ENCODE peak calls at places on chromosomes 4 and X, in five cellular contexts. Z, Q, U, P and F are unnamed samples.

GRCh38 chrX:153821066-153821465 is 9.3 kb downstream of the PDZD4 start:
- DNase-seq in Q (no peak), Z (no peak), P (no peak), U (no peak), F (no peak)

GRCh38 chr4:152224223-152224622 is 311.7 kb downstream of the FBXW7 start:
- DNase-seq in Z (no peak), U (no peak), P (no peak), Q (no peak), F (no peak)

GRCh38 chr4:66829310-66829709 is 716.0 kb downstream of the CENPC start:
- DNase-seq in Q (no peak), P (no peak), U (no peak), Z (no peak), F (no peak)

GRCh38 chr4:97984545-97985131 is 158.6 kb downstream of the STPG2 start:
- DNase-seq in Z (no peak), U (no peak), Q (peak; percentile 6), P (no peak), F (no peak)

GRCh38 chr4:136706942-136707341 is 825.4 kb downstream of the PCDH18 start:
- DNase-seq in P (no peak), Q (no peak), Z (no peak), U (no peak), F (no peak)

GRCh38 chr4:145840162-145840768 is 98.4 kb downstream of the ZNF827 start:
- DNase-seq in Q (peak; percentile 35), Z (no peak), U (no peak), P (no peak), F (no peak)

GRCh38 chr4:181939199-181939945 is 303.8 kb upstream of the TENM3 start:
- DNase-seq in U (no peak), Z (no peak), Q (no peak), P (no peak), F (no peak)

GRCh38 chr4:46329118-46329976 is 60.6 kb downstream of the GABRA2 start:
- DNase-seq in Q (no peak), U (peak; percentile 16), P (no peak), Z (no peak), F (no peak)

GRCh38 chrX:66015152-66015827 is 24.6 kb downstream of the VSIG4 start:
- DNase-seq in P (no peak), Q (no peak), U (no peak), Z (no peak), F (no peak)

GRCh38 chr4:53656421-53656981 is 65.2 kb upstream of the LNX1 start:
- DNase-seq in P (no peak), Q (no peak), U (no peak), Z (peak; percentile 79), F (no peak)

GRCh38 chrX:69277961-69278795 is 112.9 kb upstream of the PJA1 start:
- DNase-seq in Q (no peak), P (no peak), U (no peak), Z (no peak), F (no peak)

GRCh38 chr4:9825049-9825448 is 43.6 kb downstream of the DRD5 start:
- DNase-seq in P (no peak), Z (no peak), U (no peak), Q (no peak), F (no peak)

GRCh38 chrX:133365886-133366611 is 49.2 kb downstream of the GPC4 start:
- DNase-seq in Q (no peak), U (no peak), P (no peak), Z (no peak), F (no peak)

GRCh38 chr4:54446556-54446955 is 211.2 kb upstream of the KIT start:
- DNase-seq in U (no peak), P (no peak), Z (no peak), Q (no peak), F (no peak)

GRCh38 chrX:47321386-47321785 is 49.0 kb upstream of the ZNF157 start:
- DNase-seq in Q (no peak), P (no peak), U (peak; percentile 59), Z (peak; percentile 82), F (no peak)

GRCh38 chr4:52931238-52931637 is 69.1 kb downstream of the RASL11B start:
- DNase-seq in P (no peak), Q (no peak), Z (no peak), U (peak; percentile 19), F (no peak)

GRCh38 chr4:24473309-24473721 is 111.0 kb downstream of the DHX15 start:
- DNase-seq in Z (peak; percentile 23), U (no peak), Q (no peak), P (no peak), F (no peak)
- TF ChIP-seq CTCF in Z (no peak), U (peak; percentile 2), Q (no peak), P (no peak), F (no peak)

DNA sequence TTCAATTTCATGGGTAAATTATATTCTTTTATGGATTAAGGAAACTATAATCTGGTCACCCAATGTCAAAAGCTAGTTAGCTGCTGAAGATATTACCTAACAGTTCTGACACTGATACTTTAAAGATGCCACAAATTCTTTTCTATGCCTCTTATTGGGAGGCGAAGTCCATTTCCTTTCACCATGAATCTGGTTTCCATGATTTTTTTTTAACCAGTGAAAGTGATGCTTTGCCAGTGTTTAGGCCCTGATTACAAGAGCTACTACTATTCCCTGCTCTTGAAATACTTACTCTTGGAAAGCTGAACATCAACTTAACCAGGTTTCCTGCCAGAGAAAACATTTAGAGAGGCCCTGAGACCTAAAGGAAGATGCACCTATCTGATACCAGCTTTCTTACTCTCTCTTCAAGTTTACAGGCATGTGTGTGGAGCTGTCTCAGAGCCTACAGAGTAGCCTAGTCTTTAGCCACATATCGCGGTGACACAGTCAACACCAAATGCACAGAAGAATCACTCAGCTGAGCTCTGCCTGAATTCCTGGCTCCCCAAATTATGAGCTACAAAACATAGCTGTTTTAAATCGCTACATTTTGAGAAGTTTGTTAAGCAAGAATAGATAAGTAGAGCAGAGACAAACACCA is 1280.8 kb downstream of the PCDH7 start:
- DNase-seq in U (no peak), Z (no peak), Q (no peak), P (no peak), F (no peak)
- H3K27ac ChIP-seq in U (no peak overlapping the region), Z (no peak overlapping the region), Q (no peak overlapping the region), P (no peak overlapping the region), F (no peak overlapping the region)

DNA sequence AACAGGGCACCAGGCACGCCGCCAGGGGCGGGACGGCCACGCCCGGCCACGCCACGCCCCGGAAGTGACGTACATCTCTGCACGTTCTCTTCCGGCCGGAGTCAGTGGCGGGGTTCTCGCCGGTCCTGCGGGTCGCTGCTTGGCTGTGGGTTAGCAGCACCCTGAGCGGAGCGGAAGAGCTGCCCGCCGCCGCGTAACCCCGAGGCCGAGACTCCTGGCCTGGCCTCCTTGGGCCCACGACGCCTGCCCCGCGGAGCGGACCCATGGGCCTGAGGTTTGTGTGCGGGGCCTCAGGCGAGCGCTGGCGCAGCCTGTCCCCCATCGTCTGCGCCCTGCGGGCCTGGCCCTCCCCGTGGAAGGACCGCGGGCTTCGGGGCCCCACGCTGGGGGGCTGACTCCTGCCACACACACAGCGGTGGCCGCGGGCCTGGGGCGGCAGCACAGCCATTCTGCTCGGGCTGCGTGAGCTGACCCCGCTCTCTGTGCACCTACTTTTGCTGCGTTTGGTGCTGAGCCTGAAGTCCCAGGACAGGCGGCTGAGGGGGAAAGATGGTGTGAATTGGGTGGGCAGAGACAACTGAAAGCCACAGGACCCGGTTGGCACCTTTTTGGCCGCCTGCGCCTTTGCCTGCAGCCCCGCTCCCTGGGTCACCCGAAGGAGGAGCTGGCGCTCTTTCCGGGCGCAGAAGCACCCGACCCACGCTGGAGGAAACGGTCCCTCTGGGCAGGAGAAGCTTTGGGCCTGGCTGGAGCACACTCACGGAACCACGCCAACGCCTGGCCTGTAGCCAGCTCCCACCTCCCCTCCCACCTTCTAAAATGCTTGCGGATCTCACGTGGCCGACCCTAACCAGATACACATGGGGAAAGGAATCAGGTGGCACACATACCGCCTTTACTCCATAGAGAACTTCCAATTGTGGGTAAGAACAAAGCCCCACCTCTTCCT is 28.1 kb downstream of the NOP14 start:
- DNase-seq in Q (peak; percentile 77), Z (peak; percentile 94), P (peak; percentile 70), U (peak; percentile 98), F (peak; percentile 90)
- TF ChIP-seq POLR2A in Q (peak; percentile 91), Z (peak; percentile 95), P (peak; percentile 31), U (peak; percentile 84), F (no peak)

GRCh38 chr4:159042097-159042605 is 60.7 kb upstream of the RAPGEF2 start:
- DNase-seq in Z (no peak), P (no peak), U (peak; percentile 21), Q (no peak), F (no peak)
- TF ChIP-seq CTCF in Z (no peak), P (no peak), U (no peak), Q (no peak), F (no peak)

DNA sequence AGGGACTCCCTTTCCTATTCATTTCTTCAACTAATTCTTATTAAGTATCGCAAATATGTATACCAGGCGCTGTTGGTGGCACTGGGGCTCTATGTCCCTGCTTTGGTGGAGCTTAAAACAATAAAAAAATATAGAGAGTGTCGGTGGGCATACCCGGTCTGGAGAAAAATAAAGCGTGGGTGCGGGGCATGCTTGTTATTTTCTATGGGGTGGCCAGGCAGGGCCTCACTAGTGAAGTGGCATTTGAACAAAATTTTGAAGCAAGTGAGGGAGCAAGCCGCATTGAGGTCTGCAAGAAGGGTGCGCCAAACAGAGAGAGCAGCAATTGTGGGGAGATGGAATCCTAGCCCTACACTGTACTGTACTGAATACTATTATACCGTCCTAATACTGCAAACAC is 565 bp upstream of the IDS start:
- DNase-seq in Q (no peak), U (no peak), Z (no peak), P (no peak), F (no peak)
- H3K27ac ChIP-seq in Q (no peak overlapping the region), U (no peak overlapping the region), Z (peak overlapping the region; percentile 80), P (peak overlapping the region; percentile 88), F (peak overlapping the region; percentile 85)

DNA sequence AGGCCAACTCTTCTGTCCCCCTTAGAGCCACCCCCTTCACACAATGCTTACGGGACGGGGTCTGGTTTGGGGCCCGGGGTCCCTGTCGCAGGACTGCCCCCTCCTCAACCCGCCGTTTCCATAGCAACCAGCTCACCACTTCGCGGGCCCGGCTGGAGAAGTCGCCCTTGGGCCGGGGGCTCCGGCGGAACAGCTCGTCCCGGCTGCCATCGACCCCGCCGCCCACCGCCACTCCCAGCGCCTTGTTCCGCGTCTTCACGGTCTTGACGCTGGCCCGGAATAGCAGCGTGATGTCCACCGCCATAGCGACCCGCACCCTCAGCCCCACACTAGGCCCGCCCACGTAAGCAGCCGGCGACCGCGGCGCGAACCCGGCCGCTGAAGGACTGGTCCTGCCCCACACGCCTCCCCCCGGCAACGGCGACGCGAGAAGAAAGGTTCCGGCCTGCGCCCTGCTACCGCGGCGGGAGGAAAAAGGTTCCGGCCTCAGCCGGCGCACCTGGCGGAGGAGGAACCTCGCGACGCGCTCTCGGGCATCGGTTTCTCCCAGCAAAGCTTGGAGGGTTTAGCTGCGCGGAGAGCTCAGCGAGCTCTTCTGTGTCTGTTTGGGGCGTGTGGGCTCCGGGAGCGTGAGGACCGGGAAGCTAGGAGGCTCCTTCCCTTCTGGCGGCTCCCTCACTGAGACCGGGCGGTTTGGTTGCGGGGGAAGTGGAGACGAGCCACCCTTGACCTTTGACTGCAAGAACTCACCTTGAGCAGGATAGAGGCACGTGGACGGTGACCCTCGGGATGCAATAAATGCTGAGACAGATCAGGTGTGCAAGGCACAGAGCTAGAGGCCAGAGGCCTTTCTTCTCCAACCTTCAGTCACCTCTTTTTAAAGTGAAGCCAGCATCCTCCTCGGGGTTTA is at the start of gene STX18:
- DNase-seq in Z (peak; percentile 76), U (peak; percentile 87), P (peak; percentile 22), Q (peak; percentile 74), F (no peak)
- TF ChIP-seq POLR2A in Z (peak; percentile 58), U (peak; percentile 89), P (no peak), Q (peak; percentile 77), F (peak; percentile 15)

DNA sequence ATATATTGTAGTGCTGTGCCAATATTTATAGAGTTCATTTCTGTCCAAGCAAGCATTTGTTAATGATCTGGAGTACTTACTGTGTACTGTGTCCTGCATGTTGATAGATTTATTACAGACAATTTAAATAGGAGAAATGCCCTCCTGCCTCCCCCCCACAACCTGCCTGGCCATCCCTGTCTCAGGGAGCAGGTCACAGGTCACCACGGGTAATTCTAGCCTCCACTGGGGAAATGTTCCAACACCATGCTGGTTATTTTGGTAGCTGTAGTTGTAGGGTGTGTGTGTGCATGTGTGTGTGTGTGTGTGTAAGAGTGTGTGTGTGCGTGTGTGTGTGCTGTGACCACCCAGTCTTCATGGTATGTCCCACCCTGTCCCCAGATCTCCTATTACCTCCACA is 1543.9 kb downstream of the C4orf33 start:
- DNase-seq in Q (no peak), Z (no peak), U (no peak), P (no peak), F (no peak)
- TF ChIP-seq CTCF in Q (no peak), Z (no peak), U (no peak), P (no peak), F (no peak)